ENCODE peak calls at places on chromosome 21, in four cellular contexts. O is GM12878, T is IMR-90, E is K562. R is an unnamed sample.
A peak's percentile ranks its signal among the peaks of the same experiment; 100 is the strongest.

GRCh38 chr21:41952568-41953248 is 1.1 kb downstream of the C2CD2 start:
- DNase-seq in T (peak; percentile 16), O (no peak), E (no peak), R (peak; percentile 32)

GRCh38 chr21:28336299-28336698 is 656.4 kb downstream of the LTN1 start:
- DNase-seq in O (no peak), E (no peak), T (peak; percentile 96), R (peak; percentile 78)

GRCh38 chr21:37074195-37074510 is 1.1 kb downstream of the TTC3 start:
- DNase-seq in O (no peak), T (no peak), E (peak; percentile 63), R (no peak)

GRCh38 chr21:43262427-43262826 is 93.6 kb downstream of the CRYAA start:
- DNase-seq in T (peak; percentile 19), E (no peak), O (no peak), R (peak; percentile 19)

GRCh38 chr21:39452207-39452964 is 616 bp downstream of the SH3BGR start:
- DNase-seq in T (peak; percentile 83), E (peak; percentile 41), O (no peak), R (no peak)

GRCh38 chr21:22791986-22792560 is 1793.9 kb downstream of the NCAM2 start:
- DNase-seq in O (no peak), E (peak; percentile 47), T (peak; percentile 38), R (peak; percentile 77)

GRCh38 chr21:28308516-28308915 is 684.2 kb downstream of the LTN1 start:
- DNase-seq in T (peak; percentile 82), E (no peak), O (no peak), R (no peak)

GRCh38 chr21:42137191-42137913 is 66.2 kb downstream of the UMODL1 start:
- DNase-seq in O (no peak), T (no peak), E (no peak), R (no peak)

GRCh38 chr21:42003051-42003461 is 7.1 kb downstream of the ZBTB21 start:
- DNase-seq in O (no peak), T (peak; percentile 76), E (no peak), R (no peak)

GRCh38 chr21:38861006-38861405 is 55.3 kb downstream of the ETS2 start:
- DNase-seq in E (no peak), O (no peak), T (no peak), R (no peak)

GRCh38 chr21:36879827-36880226 is 86.6 kb downstream of the HLCS start:
- DNase-seq in E (no peak), T (no peak), O (no peak), R (no peak)

GRCh38 chr21:39628380-39628779 is 15.6 kb downstream of the B3GALT5 start:
- DNase-seq in T (no peak), O (no peak), E (no peak), R (no peak)

GRCh38 chr21:16908087-16908486 is 604.8 kb upstream of the CXADR start:
- DNase-seq in T (no peak), O (no peak), E (no peak), R (no peak)
- TF ChIP-seq FOS in T (no peak), O (no peak), E (no peak), R (no peak)

DNA sequence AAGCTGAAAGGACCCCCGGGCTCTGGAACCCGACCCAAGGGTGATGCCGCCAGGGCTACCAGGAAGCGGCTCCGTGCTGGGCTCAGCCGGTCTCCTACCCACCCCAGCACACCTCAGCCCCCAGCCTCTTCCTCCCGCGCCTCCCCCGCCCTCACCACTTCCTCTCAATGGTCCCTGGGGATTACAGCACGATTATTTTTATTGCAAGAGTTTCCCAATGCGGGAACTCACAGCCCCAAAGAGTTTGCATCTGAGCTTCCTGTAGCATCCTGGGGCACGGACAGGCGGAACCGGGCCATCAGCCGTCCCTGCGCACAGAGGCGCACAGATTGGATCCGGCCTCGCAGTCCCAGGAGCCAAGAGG is 8.7 kb upstream of the SLX9 start:
- DNase-seq in T (no peak), E (no peak), O (no peak), R (no peak)
- TF ChIP-seq FOS in T (no peak), E (no peak), O (no peak), R (no peak)

DNA sequence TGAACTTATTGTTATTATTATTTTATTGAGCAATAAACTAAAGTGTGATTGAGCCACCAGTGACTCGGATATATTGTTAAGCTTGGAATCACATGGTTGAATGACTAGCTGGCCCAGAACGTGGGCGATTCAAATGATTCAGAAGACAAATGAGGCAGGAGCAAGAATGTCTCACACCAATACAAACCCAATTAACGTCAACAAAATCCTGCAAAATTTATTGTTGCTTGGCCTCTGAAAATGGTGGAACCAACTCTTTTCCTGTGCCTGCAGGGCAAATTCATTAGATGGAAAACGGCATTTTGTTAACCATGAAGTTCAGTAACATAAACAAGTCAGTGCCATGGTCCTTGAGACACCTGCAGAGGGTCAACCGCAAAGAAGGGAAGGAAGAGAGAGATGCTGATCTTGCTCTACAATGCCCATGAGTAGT is 482.0 kb downstream of the SETD4 start:
- DNase-seq in O (no peak), E (no peak), T (peak; percentile 93), R (no peak)
- TF ChIP-seq FOS in O (no peak), E (no peak), T (peak; percentile 88), R (no peak)

GRCh38 chr21:34157456-34158025 is 84.2 kb downstream of the MRPS6 start:
- DNase-seq in O (no peak), T (no peak), E (no peak), R (no peak)

GRCh38 chr21:34152500-34152899 is 79.1 kb downstream of the MRPS6 start:
- DNase-seq in E (no peak), O (no peak), T (no peak), R (no peak)

GRCh38 chr21:34156957-34157356 is 83.6 kb downstream of the MRPS6 start:
- DNase-seq in E (no peak), O (no peak), T (no peak), R (no peak)

GRCh38 chr21:34158866-34159616 is 85.7 kb downstream of the MRPS6 start:
- DNase-seq in E (no peak), T (no peak), O (no peak), R (no peak)

DNA sequence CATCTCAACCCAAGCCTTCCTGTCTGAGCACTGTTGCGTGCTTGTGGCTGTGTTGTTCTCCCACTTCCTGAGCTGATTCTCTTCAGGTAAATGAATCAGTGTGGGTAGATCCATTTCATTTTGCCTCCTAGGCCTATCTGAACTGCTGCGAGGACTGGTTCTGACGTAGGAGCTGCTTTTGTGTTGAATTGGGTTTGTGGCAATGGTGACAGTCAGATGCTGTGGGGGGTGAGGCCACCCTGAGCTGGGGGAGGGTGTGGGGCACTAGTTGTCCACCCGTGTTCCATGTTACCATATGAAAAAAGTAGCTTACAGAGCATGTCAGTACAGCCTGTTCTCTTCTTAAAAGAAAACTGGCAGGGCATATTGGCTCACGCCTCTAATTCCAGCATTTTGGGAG is 81.5 kb downstream of the MRPS6 start:
- DNase-seq in E (no peak), T (no peak), O (no peak), R (no peak)
- TF ChIP-seq FOS in E (no peak), T (no peak), O (no peak), R (no peak)

GRCh38 chr21:31885146-31885545 is 12.3 kb downstream of the HUNK start:
- DNase-seq in O (no peak), E (no peak), T (no peak), R (no peak)

GRCh38 chr21:31887596-31887920 is 14.7 kb downstream of the HUNK start:
- DNase-seq in E (peak; percentile 62), T (no peak), O (no peak), R (no peak)

GRCh38 chr21:31892686-31893085 is 19.9 kb downstream of the HUNK start:
- DNase-seq in O (no peak), E (no peak), T (no peak), R (no peak)

GRCh38 chr21:31886896-31887595 is 14.2 kb downstream of the HUNK start:
- DNase-seq in E (no peak), T (no peak), O (no peak), R (no peak)

GRCh38 chr21:31888936-31889371 is 16.1 kb downstream of the HUNK start:
- DNase-seq in T (no peak), O (no peak), E (no peak), R (no peak)
- TF ChIP-seq FOS in T (no peak), O (no peak), E (no peak), R (no peak)

GRCh38 chr21:44590311-44590721 is 2.0 kb downstream of the KRTAP10-6 start:
- DNase-seq in E (no peak), T (no peak), O (no peak), R (no peak)
- TF ChIP-seq FOS in E (no peak), T (no peak), O (no peak), R (no peak)

GRCh38 chr21:31870472-31870871 is 2.3 kb upstream of the HUNK start:
- DNase-seq in O (no peak), E (no peak), T (no peak), R (no peak)

GRCh38 chr21:31872452-31873274 is at the start of gene HUNK:
- DNase-seq in E (no peak), O (no peak), T (peak; percentile 54), R (no peak)

GRCh38 chr21:31873275-31873695 is 465 bp downstream of the HUNK start:
- DNase-seq in T (no peak), E (no peak), O (no peak), R (no peak)

GRCh38 chr21:31873696-31874599 is 1.1 kb downstream of the HUNK start:
- DNase-seq in T (peak; percentile 33), E (peak; percentile 53), O (no peak), R (no peak)

GRCh38 chr21:31872072-31872451 is 758 bp upstream of the HUNK start:
- DNase-seq in T (no peak), O (no peak), E (no peak), R (no peak)
- TF ChIP-seq FOS in T (no peak), O (no peak), E (no peak), R (no peak)

GRCh38 chr21:45975017-45975595 is 6.5 kb upstream of the COL6A1 start:
- DNase-seq in E (no peak), O (no peak), T (peak; percentile 43), R (no peak)

GRCh38 chr21:45974073-45975016 is 7.2 kb upstream of the COL6A1 start:
- DNase-seq in E (peak; percentile 42), O (no peak), T (peak; percentile 82), R (peak; percentile 42)

GRCh38 chr21:45972353-45972715 is 9.2 kb upstream of the COL6A1 start:
- DNase-seq in T (no peak), E (no peak), O (no peak), R (no peak)

GRCh38 chr21:45972716-45973474 is 8.7 kb upstream of the COL6A1 start:
- DNase-seq in O (no peak), T (peak; percentile 92), E (no peak), R (peak; percentile 14)

GRCh38 chr21:45973475-45974072 is 8.0 kb upstream of the COL6A1 start:
- DNase-seq in T (peak; percentile 87), E (peak; percentile 72), O (no peak), R (peak; percentile 77)
- TF ChIP-seq FOS in T (no peak), E (no peak), O (no peak), R (no peak)

DNA sequence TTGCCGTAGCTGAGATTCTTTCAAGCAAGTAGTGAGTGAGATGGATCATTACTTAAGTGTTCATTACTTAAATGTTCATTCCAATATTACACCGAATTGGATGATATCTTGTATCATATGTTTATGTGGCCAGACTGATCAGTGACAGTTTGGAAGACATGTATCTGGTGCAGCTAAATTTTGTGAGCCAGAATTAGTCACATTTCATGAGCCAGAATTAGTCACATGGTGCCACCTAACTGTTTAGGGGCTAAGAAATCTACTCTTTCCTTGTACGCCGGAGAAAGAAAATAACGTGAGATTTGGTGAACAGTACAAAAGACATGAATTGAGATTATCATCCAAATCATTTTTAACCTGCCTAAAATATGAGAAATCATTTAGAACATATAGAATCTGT is 355.7 kb downstream of the USP25 start:
- DNase-seq in E (no peak), O (no peak), T (peak; percentile 39), R (no peak)
- TF ChIP-seq FOS in E (no peak), O (no peak), T (no peak), R (no peak)

GRCh38 chr21:26096972-26097371 is 73.6 kb downstream of the APP start:
- DNase-seq in O (no peak), T (no peak), E (no peak), R (no peak)
- TF ChIP-seq FOS in O (no peak), T (no peak), E (no peak), R (no peak)

R was measured in endothelial cell of umbilical vein.